ENCODE peak calls at places on chromosomes 6 and 20, in six cellular contexts. A, X, U, F, K and N are unnamed samples.

GRCh38 chr6:3506751-3507388 is 50.0 kb upstream of the SLC22A23 start:
- DNase-seq in K (no peak), X (no peak), A (no peak), F (no peak), U (no peak), N (no peak)

GRCh38 chr6:112432853-112433252 is 85.7 kb downstream of the RFPL4B start:
- DNase-seq in U (no peak), K (no peak), A (no peak), X (peak; percentile 40), F (no peak), N (no peak)

GRCh38 chr6:26205625-26206574 is 118.7 kb downstream of the HFE start:
- DNase-seq in F (no peak), A (peak; percentile 76), U (no peak), K (no peak), X (peak; percentile 84), N (peak; percentile 80)

GRCh38 chr20:46688151-46689081 is 828 bp downstream of the TP53RK start:
- DNase-seq in A (no peak), F (no peak), K (no peak), U (no peak), X (peak; percentile 25), N (peak; percentile 45)

GRCh38 chr20:29079769-29080690 is 2177.4 kb upstream of the DEFB115 start:
- DNase-seq in A (peak; percentile 77), X (no peak), K (peak; percentile 70), F (no peak), U (no peak), N (no peak)

GRCh38 chr6:15911753-15912504 is 217.0 kb upstream of the MYLIP start:
- DNase-seq in K (no peak), F (no peak), U (no peak), X (no peak), A (no peak), N (no peak)

GRCh38 chr20:44536139-44536538 is 14.3 kb upstream of the SERINC3 start:
- DNase-seq in K (no peak), A (no peak), F (no peak), X (no peak), U (no peak), N (no peak)

GRCh38 chr20:45138451-45139300 is 14.4 kb upstream of the WFDC12 start:
- DNase-seq in F (peak; percentile 75), U (no peak), A (peak; percentile 17), K (peak; percentile 87), X (peak; percentile 8), N (no peak)

GRCh38 chr6:33820243-33820642 is 16.4 kb upstream of the MLN start:
- DNase-seq in U (no peak), A (no peak), K (no peak), F (no peak), X (no peak), N (no peak)

GRCh38 chr6:11110921-11111768 is at the start of gene ERVFRD-1:
- DNase-seq in X (no peak), A (no peak), K (no peak), U (no peak), F (no peak), N (no peak)

GRCh38 chr6:121482751-121483150 is 47.3 kb downstream of the GJA1 start:
- DNase-seq in X (no peak), K (no peak), U (no peak), F (no peak), A (no peak), N (no peak)

GRCh38 chr6:44073612-44074382 is 53.5 kb downstream of the MRPL14 start:
- DNase-seq in A (no peak), X (peak; percentile 46), F (no peak), U (no peak), K (no peak), N (no peak)

GRCh38 chr6:54598787-54599309 is 247.7 kb upstream of the FAM83B start:
- DNase-seq in U (no peak), F (no peak), X (no peak), A (no peak), K (no peak), N (peak; percentile 17)

GRCh38 chr6:107561325-107561724 is 71.4 kb downstream of the SOBP start:
- DNase-seq in A (no peak), X (no peak), K (peak; percentile 85), U (no peak), F (no peak), N (no peak)

GRCh38 chr6:39062014-39062740 is 13.6 kb downstream of the GLP1R start:
- DNase-seq in U (no peak), X (no peak), A (no peak), K (peak; percentile 73), F (no peak), N (no peak)

GRCh38 chr6:169237496-169238134 is 16.0 kb downstream of the THBS2 start:
- DNase-seq in A (no peak), U (no peak), X (no peak), F (no peak), K (peak; percentile 79), N (no peak)

GRCh38 chr20:11124849-11125505 is 451.2 kb upstream of the JAG1 start:
- DNase-seq in A (no peak), K (no peak), U (no peak), F (no peak), X (no peak), N (no peak)

GRCh38 chr20:47607208-47607613 is 105.5 kb downstream of the NCOA3 start:
- DNase-seq in A (no peak), X (peak; percentile 44), F (no peak), U (no peak), K (no peak), N (no peak)

GRCh38 chr20:32570401-32571190 is 14.5 kb downstream of the NOL4L start:
- DNase-seq in X (no peak), F (no peak), A (no peak), K (no peak), U (no peak), N (no peak)

GRCh38 chr6:37512400-37512958 is 12.8 kb upstream of the CCDC167 start:
- DNase-seq in A (no peak), U (no peak), K (no peak), F (no peak), X (no peak), N (peak; percentile 28)

GRCh38 chr6:127299522-127300240 is 33.0 kb downstream of the RNF146 start:
- DNase-seq in A (no peak), F (no peak), U (no peak), X (peak; percentile 50), K (no peak), N (no peak)

GRCh38 chr20:62755817-62756724 is 40.2 kb upstream of the MRGBP start:
- DNase-seq in F (no peak), X (no peak), A (no peak), K (peak; percentile 56), U (no peak), N (no peak)

GRCh38 chr6:106608080-106608668 is 21.1 kb downstream of the RTN4IP1 start:
- DNase-seq in A (peak; percentile 41), F (no peak), K (no peak), X (peak; percentile 68), U (no peak), N (peak; percentile 67)

GRCh38 chr6:168171673-168172352 is 92.8 kb upstream of the FRMD1 start:
- DNase-seq in F (no peak), K (no peak), A (no peak), X (no peak), U (no peak), N (no peak)

GRCh38 chr6:75436869-75437268 is 56.7 kb downstream of the FILIP1 start:
- DNase-seq in A (no peak), K (peak; percentile 88), X (no peak), F (no peak), U (no peak), N (no peak)

GRCh38 chr20:36219671-36220220 is 16.5 kb upstream of the AAR2 start:
- DNase-seq in U (no peak), F (no peak), K (peak; percentile 66), X (no peak), A (no peak), N (no peak)

GRCh38 chr6:42604150-42604549 is 40.3 kb downstream of the UBR2 start:
- DNase-seq in U (no peak), X (no peak), A (no peak), K (no peak), F (no peak), N (peak; percentile 5)

GRCh38 chr20:63664861-63665594 is 6.9 kb downstream of the RTEL1 start:
- DNase-seq in K (no peak), X (no peak), U (no peak), A (peak; percentile 83), F (no peak), N (peak; percentile 73)

GRCh38 chr20:25227317-25227831 is 20.5 kb upstream of the PYGB start:
- DNase-seq in A (peak; percentile 52), K (peak; percentile 67), X (peak; percentile 81), U (no peak), F (no peak), N (peak; percentile 79)

GRCh38 chr6:5287966-5288297 is 26.6 kb downstream of the FARS2 start:
- DNase-seq in A (no peak), F (no peak), X (no peak), K (no peak), U (no peak), N (no peak)

GRCh38 chr6:22036267-22036666 is 260.6 kb downstream of the PRL start:
- DNase-seq in X (peak; percentile 11), K (no peak), A (peak; percentile 18), F (no peak), U (no peak), N (peak; percentile 92)

GRCh38 chr20:19396466-19397081 is 184.1 kb downstream of the SLC24A3 start:
- DNase-seq in F (no peak), A (no peak), K (no peak), X (no peak), U (no peak), N (no peak)

GRCh38 chr6:52305948-52306767 is 21.6 kb upstream of the MCM3 start:
- DNase-seq in K (no peak), A (no peak), X (no peak), U (no peak), F (peak; percentile 36), N (no peak)

GRCh38 chr20:51198238-51198637 is 175.3 kb upstream of the KCNG1 start:
- DNase-seq in K (no peak), X (no peak), A (no peak), F (no peak), U (no peak), N (no peak)